ENCODE peak calls at places on chromosomes 12 and 14, in ten cellular contexts. Y is left ventricle myocardium inferior; I is SIG-M5; M is central memory CD4-positive, alpha-beta T cell; A is DMS153; C is effector CD4-positive, alpha-beta T cell; U is fibroblast of lung; R is activated naive CD8-positive, alpha-beta T cell treated with anti-CD3 and anti-CD28 coated beads, Interleukin-2, amount 50 U/mL, for 24 hours; O is naive B cell; K is posterior cingulate gyrus. G is an unnamed sample.

GRCh38 chr14:49160983-49161382 is 425.2 kb downstream of the RPS29 start:
- DNase-seq in C (no peak), O (no peak), I (no peak), Y (no peak), U (no peak), K (no peak), M (no peak), A (no peak), R (no peak), G (no peak)

GRCh38 chr14:99730876-99731351 is 46.8 kb downstream of the CYP46A1 start:
- DNase-seq in C (no peak), I (no peak), Y (peak; percentile 15), R (no peak), K (peak; percentile 14), A (no peak), U (no peak), O (no peak), M (no peak), G (no peak)

GRCh38 chr14:90204516-90204915 is 51.8 kb upstream of the PSMC1 start:
- DNase-seq in R (no peak), U (no peak), Y (no peak), I (no peak), K (no peak), A (no peak), O (no peak), M (no peak), C (no peak), G (no peak)

GRCh38 chr12:107131832-107132616 is 38.7 kb upstream of the CRY1 start:
- DNase-seq in U (peak; percentile 54), K (no peak), A (peak; percentile 84), C (no peak), M (peak; percentile 32), R (no peak), I (no peak), O (peak; percentile 31), Y (no peak), G (peak; percentile 67)

GRCh38 chr12:11777962-11778361 is 128.5 kb downstream of the ETV6 start:
- DNase-seq in R (no peak), Y (no peak), C (no peak), I (no peak), U (no peak), K (no peak), M (no peak), A (no peak), O (no peak), G (no peak)

GRCh38 chr12:27272375-27273028 is 28.4 kb downstream of the STK38L start:
- DNase-seq in C (no peak), A (peak; percentile 65), I (no peak), R (no peak), M (no peak), O (no peak), U (peak; percentile 63), Y (no peak), K (no peak), G (no peak)

GRCh38 chr14:66288511-66288910 is 197.7 kb upstream of the CCDC196 start:
- DNase-seq in U (no peak), R (no peak), O (no peak), M (no peak), A (no peak), I (no peak), Y (no peak), C (no peak), K (no peak), G (no peak)

GRCh38 chr12:92992041-92992440 is 62.9 kb upstream of the EEA1 start:
- DNase-seq in O (no peak), I (no peak), K (no peak), U (no peak), A (no peak), C (no peak), Y (no peak), R (no peak), M (no peak), G (no peak)

GRCh38 chr14:96257900-96258299 is 1.9 kb downstream of the BDKRB1 start:
- DNase-seq in O (no peak), R (no peak), C (no peak), K (no peak), M (no peak), Y (no peak), A (no peak), I (no peak), U (no peak), G (no peak)

GRCh38 chr14:89921896-89922548 is 32.5 kb downstream of the EFCAB11 start:
- DNase-seq in Y (no peak), C (no peak), O (no peak), I (no peak), K (no peak), M (no peak), R (no peak), A (no peak), U (peak; percentile 94), G (no peak)

GRCh38 chr14:81337073-81337472 is 63.1 kb downstream of the STON2 start:
- DNase-seq in A (no peak), R (no peak), K (no peak), M (no peak), Y (no peak), U (no peak), C (no peak), I (no peak), O (no peak), G (no peak)

GRCh38 chr12:109710279-109710746 is 3.3 kb upstream of the FAM222A start:
- DNase-seq in M (no peak), O (no peak), U (peak; percentile 24), K (no peak), Y (no peak), C (no peak), R (no peak), I (no peak), A (no peak), G (no peak)

GRCh38 chr12:42262271-42262670 is 24.2 kb upstream of the YAF2 start:
- DNase-seq in R (no peak), C (no peak), U (no peak), Y (no peak), K (no peak), M (no peak), I (no peak), A (no peak), O (no peak), G (no peak)